ENCODE peak calls at places on chromosomes 7 and 10, in four cellular contexts. Z is IMR-90, L is esophagus squamous epithelium, Y is activated B cell treated with CpG ODN at 0.5 μM for 24 hours. P is an unnamed sample.

GRCh38 chr7:69577221-69577620 is 21.1 kb upstream of the AUTS2 start:
- DNase-seq in Z (no peak), L (no peak), Y (no peak), P (peak)

GRCh38 chr7:150755473-150756099 is 18.4 kb downstream of the GIMAP5 start:
- DNase-seq in Z (no peak), L (no peak), Y (no peak), P (no peak)

GRCh38 chr7:151686016-151686766 is 166.5 kb upstream of the RHEB start:
- DNase-seq in Z (no peak), L (no peak), Y (no peak), P (no peak)

GRCh38 chr10:108789911-108790310 is 1133.4 kb downstream of the XPNPEP1 start:
- DNase-seq in Z (peak), L (no peak), Y (no peak), P (peak)

GRCh38 chr10:109343293-109343692 is 580.0 kb downstream of the XPNPEP1 start:
- DNase-seq in Z (peak), L (no peak), Y (no peak), P (no peak)

GRCh38 chr7:28812641-28813040 is 145.5 kb downstream of the TRIL start:
- DNase-seq in Z (no peak), L (no peak), Y (no peak), P (no peak)

GRCh38 chr10:124377101-124377500 is 41.6 kb downstream of the OAT start:
- DNase-seq in Z (no peak), L (no peak), Y (no peak), P (no peak)

GRCh38 chr10:59234194-59234593 is 57.8 kb downstream of the PHYHIPL start:
- DNase-seq in Z (peak), L (no peak), Y (no peak), P (no peak)

GRCh38 chr10:5442056-5442989 is 30.0 kb downstream of the NET1 start:
- DNase-seq in Z (peak), L (no peak), Y (no peak), P (peak)

GRCh38 chr7:151755131-151755787 is 121.7 kb downstream of the PRKAG2 start:
- DNase-seq in Z (peak), L (no peak), Y (no peak), P (peak)

GRCh38 chr7:20217193-20217948 is at the start of gene MACC1:
- DNase-seq in Z (no peak), L (peak), Y (peak), P (no peak)

GRCh38 chr10:20949967-20950366 is 52.9 kb upstream of the NEBL start:
- DNase-seq in Z (no peak), L (no peak), Y (no peak), P (no peak)

GRCh38 chr7:774161-775109 is 47.4 kb upstream of the PRKAR1B start:
- DNase-seq in Z (peak), L (no peak), Y (peak), P (peak)

GRCh38 chr10:11058014-11058413 is 40.3 kb downstream of the CELF2 start:
- DNase-seq in Z (no peak), L (no peak), Y (no peak), P (no peak)

GRCh38 chr7:73342645-73343044 is 14.7 kb downstream of the FKBP6 start:
- DNase-seq in Z (peak), L (no peak), Y (no peak), P (peak)

GRCh38 chr7:7764515-7765138 is 46.2 kb upstream of the RPA3 start:
- DNase-seq in Z (no peak), L (no peak), Y (no peak), P (no peak)
- TF ChIP-seq CTCF in Z (no peak), L (no peak), Y (no peak), P (no peak)

GRCh38 chr10:75448166-75448565 is 16.7 kb downstream of the LRMDA start:
- DNase-seq in Z (no peak), L (no peak), Y (no peak), P (no peak)
- TF ChIP-seq CTCF in Z (no peak), L (no peak), Y (no peak), P (no peak)

GRCh38 chr10:15083674-15084501 is 4.7 kb downstream of the ACBD7 start:
- DNase-seq in Z (no peak), L (no peak), Y (no peak), P (no peak)
- TF ChIP-seq CTCF in Z (no peak), L (no peak), Y (no peak), P (no peak)

GRCh38 chr10:35501923-35502322 is 103.2 kb upstream of the GJD4 start:
- DNase-seq in Z (no peak), L (no peak), Y (no peak), P (no peak)
- TF ChIP-seq CTCF in Z (no peak), L (no peak), Y (no peak), P (peak)

DNA sequence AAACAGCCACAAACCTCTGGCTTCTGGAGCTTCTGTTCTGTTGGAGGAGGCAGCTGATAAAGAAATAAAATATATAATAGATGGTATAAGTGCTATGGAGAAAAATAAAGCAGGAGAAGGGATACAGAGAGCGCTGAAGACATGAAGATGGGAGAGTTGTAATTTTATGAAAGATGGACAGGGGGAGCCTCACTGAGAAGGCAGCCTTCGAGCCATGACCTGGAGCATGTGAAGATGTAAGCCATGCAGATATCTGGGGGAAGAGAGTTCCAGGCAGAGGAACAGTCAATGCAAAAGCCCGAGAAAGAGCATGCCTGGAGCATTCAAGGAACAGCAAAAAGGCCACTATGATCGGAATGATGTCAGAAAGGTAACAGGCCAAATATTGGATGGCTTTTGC is 187.5 kb downstream of the KIAA1217 start:
- DNase-seq in Z (no peak), L (no peak), Y (no peak), P (no peak)
- TF ChIP-seq CTCF in Z (peak), L (no peak), Y (no peak), P (no peak)

P was measured in fibroblast of the aortic adventitia.